ENCODE peak calls at places on chromosomes 13 and 19, in four cellular contexts. G is activated CD4-positive, alpha-beta T cell treated with anti-CD3 and anti-CD28 coated beads, Interleukin-2, amount 50 U/mL, for 24 hours; O is neural crest cell; T is DMS153. S is an unnamed sample.

GRCh38 chr13:110799246-110800236 is 86.0 kb downstream of the ING1 start:
- DNase-seq in T (no peak), O (no peak), G (no peak), S (peak)

GRCh38 chr13:41649659-41650058 is 192.3 kb downstream of the RGCC start:
- DNase-seq in G (no peak), T (no peak), O (no peak), S (no peak)

GRCh38 chr19:1234670-1235380 is 3.0 kb downstream of the CBARP start:
- DNase-seq in T (no peak), O (no peak), G (no peak), S (no peak)

GRCh38 chr19:2791440-2791839 is 6.1 kb downstream of the THOP1 start:
- DNase-seq in G (no peak), T (no peak), O (no peak), S (no peak)

GRCh38 chr19:18401580-18402112 is 4.2 kb upstream of the LRRC25 start:
- DNase-seq in O (no peak), G (no peak), T (peak), S (no peak)

GRCh38 chr19:12794936-12795335 is 3.6 kb downstream of the JUNB start:
- DNase-seq in G (no peak), T (no peak), O (no peak), S (no peak)

GRCh38 chr13:101451641-101452040 is 834 bp upstream of the ITGBL1 start:
- DNase-seq in T (no peak), G (no peak), O (no peak), S (no peak)

GRCh38 chr19:7751157-7751783 is 3.9 kb upstream of the CD209 start:
- DNase-seq in O (no peak), T (no peak), G (peak), S (no peak)

GRCh38 chr13:74015137-74015536 is 119.1 kb downstream of the KLF12 start:
- DNase-seq in G (no peak), T (no peak), O (no peak), S (no peak)

GRCh38 chr13:95426631-95427030 is 125.4 kb upstream of the ABCC4 start:
- DNase-seq in T (no peak), G (no peak), O (no peak), S (no peak)

GRCh38 chr19:44668985-44669764 is 2.1 kb upstream of the CEACAM19 start:
- DNase-seq in O (no peak), T (no peak), G (no peak), S (no peak)

GRCh38 chr19:4567584-4568071 is 8.1 kb upstream of the SEMA6B start:
- DNase-seq in G (no peak), T (peak), O (peak), S (no peak)

GRCh38 chr19:54160182-54160811 is 776 bp upstream of the LENG1 start:
- DNase-seq in T (no peak), O (no peak), G (no peak), S (no peak)

GRCh38 chr19:44684892-44685847 is 13.8 kb upstream of the CEACAM16 start:
- DNase-seq in G (no peak), O (no peak), T (no peak), S (peak)

GRCh38 chr19:46420056-46420455 is 6.7 kb upstream of the CCDC8 start:
- DNase-seq in T (no peak), G (no peak), O (no peak), S (no peak)

GRCh38 chr19:42250249-42250665 is 4.7 kb downstream of the ERF start:
- DNase-seq in O (no peak), G (no peak), T (no peak), S (no peak)

GRCh38 chr19:40231544-40232424 is 5.3 kb upstream of the CCNP start:
- DNase-seq in O (no peak), G (no peak), T (no peak), S (no peak)

GRCh38 chr19:30255783-30256509 is 116.2 kb upstream of the ZNF536 start:
- DNase-seq in G (no peak), T (no peak), O (no peak), S (no peak)

GRCh38 chr19:18284710-18285430 is 3.4 kb upstream of the JUND start:
- DNase-seq in O (no peak), G (no peak), T (no peak), S (no peak)

GRCh38 chr13:94112227-94112626 is 367.3 kb downstream of the DCT start:
- DNase-seq in G (no peak), O (no peak), T (no peak), S (peak)

GRCh38 chr13:108409735-108410134 is 140.2 kb downstream of the TNFSF13B start:
- DNase-seq in T (no peak), G (no peak), O (no peak), S (no peak)

GRCh38 chr19:55368701-55369563 is 1.3 kb downstream of the IL11 start:
- DNase-seq in O (no peak), G (no peak), T (no peak), S (no peak)

GRCh38 chr13:50909605-50910482 is at the start of gene RNASEH2B:
- DNase-seq in G (peak), T (peak), O (peak), S (no peak)

GRCh38 chr13:25186187-25186586 is 14.1 kb upstream of the AMER2 start:
- DNase-seq in T (no peak), O (no peak), G (no peak), S (no peak)

GRCh38 chr13:113953561-113953960 is 20.3 kb downstream of the C13orf46 start:
- DNase-seq in T (no peak), G (no peak), O (no peak), S (no peak)

GRCh38 chr19:46453661-46454060 is 17.7 kb downstream of the PNMA8A start:
- DNase-seq in T (no peak), O (no peak), G (no peak), S (no peak)

GRCh38 chr19:51959791-51960190 is 26.8 kb downstream of the ZNF350 start:
- DNase-seq in T (no peak), O (no peak), G (no peak), S (no peak)

GRCh38 chr13:112056739-112057433 is 10.1 kb upstream of the SOX1 start:
- DNase-seq in T (peak), G (no peak), O (no peak), S (no peak)

GRCh38 chr19:4539697-4540581 is at the start of gene LRG1:
- DNase-seq in O (no peak), T (no peak), G (no peak), S (no peak)

GRCh38 chr13:74767031-74767430 is 632.8 kb upstream of the KLF12 start:
- DNase-seq in T (no peak), G (no peak), O (no peak), S (no peak)

GRCh38 chr13:77918391-77919261 is at the start of gene EDNRB:
- DNase-seq in O (peak), T (no peak), G (no peak), S (no peak)

GRCh38 chr13:79724348-79725103 is 243.6 kb downstream of the NDFIP2 start:
- DNase-seq in G (no peak), O (no peak), T (peak), S (no peak)

GRCh38 chr13:20353973-20354372 is 121.9 kb upstream of the GJB6 start:
- DNase-seq in G (no peak), O (no peak), T (no peak), S (no peak)

GRCh38 chr13:33797622-33798021 is 20.3 kb upstream of the RFC3 start:
- DNase-seq in O (no peak), T (no peak), G (no peak), S (no peak)

GRCh38 chr19:9073806-9074205 is 13.1 kb upstream of the OR1M1 start:
- DNase-seq in O (no peak), T (no peak), G (no peak), S (no peak)

GRCh38 chr19:29858621-29859020 is 46.8 kb downstream of the CCNE1 start:
- DNase-seq in T (no peak), O (no peak), G (no peak), S (no peak)

GRCh38 chr13:98215508-98215907 is 38.4 kb upstream of the RNF113B start:
- DNase-seq in T (no peak), O (no peak), G (no peak), S (no peak)